ENCODE peak calls at places on chromosomes 4 and X, in four cellular contexts. Q is memory B cell, N is globus pallidus, W is NT2/D1. H is an unnamed sample.

GRCh38 chrX:54386314-54386713 is 28.5 kb upstream of the WNK3 start:
- DNase-seq in Q (no peak), N (no peak), W (no peak), H (no peak)

GRCh38 chr4:89283226-89283974 is 24.2 kb downstream of the GPRIN3 start:
- DNase-seq in Q (peak), N (no peak), W (no peak), H (no peak)

GRCh38 chr4:65089666-65090065 is 580.6 kb downstream of the EPHA5 start:
- DNase-seq in Q (no peak), N (no peak), W (no peak), H (no peak)

GRCh38 chrX:83521905-83522304 is 13.8 kb downstream of the POU3F4 start:
- DNase-seq in Q (no peak), N (no peak), W (no peak), H (no peak)

GRCh38 chr4:16225996-16226815 is at the start of gene TAPT1:
- DNase-seq in Q (peak), N (peak), W (no peak), H (peak)

GRCh38 chrX:50100188-50100587 is 100.6 kb downstream of the AKAP4 start:
- DNase-seq in Q (no peak), N (peak), W (no peak), H (no peak)

GRCh38 chr4:52573551-52573950 is 85.5 kb downstream of the USP46 start:
- DNase-seq in Q (no peak), N (no peak), W (no peak), H (no peak)

GRCh38 chrX:52082578-52082977 is 13.6 kb upstream of the MAGED4B start:
- DNase-seq in Q (no peak), N (no peak), W (no peak), H (no peak)

GRCh38 chr4:7353846-7354610 is 80.7 kb downstream of the PSAPL1 start:
- DNase-seq in Q (no peak), N (no peak), W (no peak), H (no peak)